ENCODE peak calls at places on chromosomes 3 and 15, in nine cellular contexts. B, P, L, F, V, E, O, K and D are unnamed samples. For H3K4me1, the result is how much of the 10 kb centered on the place peaks cover.

GRCh38 chr15:80234883-80235282 is 17.1 kb downstream of the CTXND1 start:
- DNase-seq in B (peak), P (no peak), L (no peak), F (no peak), V (peak), E (no peak), O (peak), K (no peak), D (no peak)

GRCh38 chr15:41954036-41954435 is 18.3 kb downstream of the EHD4 start:
- DNase-seq in B (no peak), P (no peak), L (no peak), F (no peak), V (no peak), E (no peak), O (no peak), K (no peak), D (no peak)

GRCh38 chr3:86869536-86869935 is 121.4 kb downstream of the VGLL3 start:
- DNase-seq in B (no peak), P (no peak), L (no peak), F (no peak), V (no peak), E (no peak), O (no peak), K (no peak), D (no peak)

GRCh38 chr3:8658326-8659212 is 14.0 kb upstream of the SSUH2 start:
- DNase-seq in B (peak), P (peak), L (peak), F (peak), V (no peak), E (peak), O (peak), K (peak), D (no peak)

GRCh38 chr3:38247366-38248035 is 18.1 kb upstream of the SLC22A13 start:
- DNase-seq in B (no peak), P (no peak), L (no peak), F (peak), V (peak), E (no peak), O (peak), K (no peak), D (no peak)

GRCh38 chr3:2910997-2911396 is 199.2 kb downstream of the IL5RA start:
- DNase-seq in B (no peak), P (no peak), L (no peak), F (no peak), V (no peak), E (no peak), O (no peak), K (no peak), D (no peak)

GRCh38 chr3:65597952-65598413 is 440.7 kb downstream of the MAGI1 start:
- DNase-seq in B (no peak), P (no peak), L (no peak), F (no peak), V (no peak), E (no peak), O (no peak), K (no peak), D (no peak)

GRCh38 chr15:42508263-42508690 is 12.8 kb downstream of the SNAP23 start:
- DNase-seq in B (peak), P (no peak), L (peak), F (no peak), V (no peak), E (no peak), O (no peak), K (peak), D (no peak)

GRCh38 chr3:152257246-152258074 is 11.3 kb upstream of the MBNL1 start:
- DNase-seq in B (no peak), P (no peak), L (no peak), F (no peak), V (no peak), E (no peak), O (no peak), K (no peak), D (no peak)

GRCh38 chr3:100368421-100368820 is 32.5 kb downstream of the TOMM70 start:
- DNase-seq in B (no peak), P (no peak), L (no peak), F (no peak), V (no peak), E (no peak), O (no peak), K (no peak), D (no peak)

GRCh38 chr15:73442968-73443367 is at the start of gene REC114:
- DNase-seq in B (peak), P (no peak), L (no peak), F (no peak), V (no peak), E (no peak), O (no peak), K (no peak), D (no peak)

GRCh38 chr15:98417346-98417745 is 231.0 kb upstream of the IGF1R start:
- DNase-seq in B (no peak), P (no peak), L (no peak), F (no peak), V (no peak), E (no peak), O (no peak), K (no peak), D (no peak)

GRCh38 chr15:94324835-94325767 is 93.7 kb downstream of the MCTP2 start:
- DNase-seq in B (no peak), P (no peak), L (no peak), F (no peak), V (no peak), E (no peak), O (no peak), K (no peak), D (no peak)

GRCh38 chr3:189824629-189825312 is 193.6 kb downstream of the TP63 start:
- DNase-seq in B (no peak), P (no peak), L (no peak), F (no peak), V (no peak), E (no peak), O (peak), K (peak), D (no peak)

GRCh38 chr3:12393894-12394293 is 90.4 kb upstream of the TSEN2 start:
- DNase-seq in B (no peak), P (no peak), L (no peak), F (no peak), V (peak), E (no peak), O (peak), K (peak), D (no peak)

GRCh38 chr3:2484162-2485026 is 385.7 kb downstream of the CNTN4 start:
- DNase-seq in B (no peak), P (no peak), L (no peak), F (no peak), V (no peak), E (no peak), O (no peak), K (no peak), D (no peak)

GRCh38 chr3:79973482-79973881 is 205.7 kb upstream of the ROBO1 start:
- DNase-seq in B (no peak), P (no peak), L (no peak), F (no peak), V (no peak), E (no peak), O (no peak), K (no peak), D (no peak)

GRCh38 chr3:42012378-42012934 is 50.6 kb upstream of the ULK4 start:
- DNase-seq in B (no peak), P (no peak), L (no peak), F (no peak), V (no peak), E (no peak), O (no peak), K (no peak), D (no peak)

GRCh38 chr3:71154846-71155245 is 428.7 kb downstream of the FOXP1 start:
- DNase-seq in B (no peak), P (no peak), L (no peak), F (no peak), V (no peak), E (no peak), O (no peak), K (no peak), D (no peak)

GRCh38 chr3:152961323-152961722 is 126.4 kb downstream of the P2RY1 start:
- DNase-seq in B (no peak), P (no peak), L (no peak), F (no peak), V (peak), E (no peak), O (peak), K (no peak), D (no peak)

GRCh38 chr3:58574682-58575081 is 2.5 kb downstream of the FAM107A start:
- DNase-seq in B (no peak), P (no peak), L (no peak), F (no peak), V (no peak), E (no peak), O (no peak), K (no peak), D (no peak)

GRCh38 chr3:58578873-58579272 is 1.7 kb upstream of the FAM107A start:
- DNase-seq in B (no peak), P (no peak), L (no peak), F (no peak), V (no peak), E (no peak), O (no peak), K (no peak), D (no peak)

GRCh38 chr3:58577269-58577821 is at the start of gene FAM107A:
- DNase-seq in B (peak), P (peak), L (no peak), F (peak), V (no peak), E (peak), O (peak), K (peak), D (no peak)

GRCh38 chr3:58575986-58576652 is 1.1 kb downstream of the FAM107A start:
- DNase-seq in B (no peak), P (no peak), L (no peak), F (no peak), V (no peak), E (no peak), O (no peak), K (peak), D (no peak)

GRCh38 chr3:58576716-58577115 is 475 bp downstream of the FAM107A start:
- DNase-seq in B (no peak), P (no peak), L (no peak), F (no peak), V (no peak), E (no peak), O (no peak), K (no peak), D (no peak)
- H3K4me3 ChIP-seq in B (peak), P (peak), L (no peak), F (peak), V (no peak), E (peak), O (no peak), K (peak), D (peak)

GRCh38 chr15:83062768-83063180 is 4.3 kb downstream of the BTBD1 start:
- DNase-seq in B (no peak), P (no peak), L (no peak), F (no peak), V (no peak), E (no peak), O (no peak), K (no peak), D (no peak)
- H3K4me1 ChIP-seq in B (under half), P (half or more), L (under half), F (half or more), V (under half), E (under half), O (under half), K (under half), D (half or more)

GRCh38 chr15:87779746-87780145 is 476.8 kb downstream of the NTRK3 start:
- DNase-seq in B (no peak), P (no peak), L (no peak), F (no peak), V (no peak), E (no peak), O (no peak), K (no peak), D (no peak)
- TF ChIP-seq POLR2A in B (no peak), P (no peak), L (no peak), F (no peak), V (no peak), E (no peak), O (no peak), K (no peak), D (no peak)

GRCh38 chr15:78508272-78508671 is 895 bp downstream of the HYKK start:
- DNase-seq in B (no peak), P (no peak), L (no peak), F (no peak), V (no peak), E (no peak), O (no peak), K (no peak), D (no peak)
- H3K4me3 ChIP-seq in B (peak), P (peak), L (no peak), F (peak), V (peak), E (peak), O (peak), K (peak), D (peak)

GRCh38 chr3:73029321-73029796 is 32.1 kb upstream of the EBLN2 start:
- DNase-seq in B (no peak), P (no peak), L (no peak), F (no peak), V (no peak), E (no peak), O (peak), K (no peak), D (no peak)

GRCh38 chr3:73031573-73032103 is 29.8 kb upstream of the EBLN2 start:
- DNase-seq in B (no peak), P (no peak), L (no peak), F (no peak), V (no peak), E (no peak), O (no peak), K (no peak), D (no peak)

GRCh38 chr3:73026702-73027101 is 30.1 kb downstream of the PPP4R2 start:
- DNase-seq in B (no peak), P (no peak), L (no peak), F (no peak), V (no peak), E (no peak), O (no peak), K (no peak), D (no peak)

GRCh38 chr3:73028803-73029202 is 32.2 kb downstream of the PPP4R2 start:
- DNase-seq in B (no peak), P (no peak), L (no peak), F (no peak), V (no peak), E (no peak), O (no peak), K (no peak), D (no peak)

GRCh38 chr3:73030073-73030597 is 31.3 kb upstream of the EBLN2 start:
- DNase-seq in B (no peak), P (no peak), L (no peak), F (no peak), V (no peak), E (no peak), O (no peak), K (no peak), D (no peak)
- H3K4me1 ChIP-seq in B (under half), P (under half), L (under half), F (half or more), V (under half), E (under half), O (under half), K (under half), D (under half)

DNA sequence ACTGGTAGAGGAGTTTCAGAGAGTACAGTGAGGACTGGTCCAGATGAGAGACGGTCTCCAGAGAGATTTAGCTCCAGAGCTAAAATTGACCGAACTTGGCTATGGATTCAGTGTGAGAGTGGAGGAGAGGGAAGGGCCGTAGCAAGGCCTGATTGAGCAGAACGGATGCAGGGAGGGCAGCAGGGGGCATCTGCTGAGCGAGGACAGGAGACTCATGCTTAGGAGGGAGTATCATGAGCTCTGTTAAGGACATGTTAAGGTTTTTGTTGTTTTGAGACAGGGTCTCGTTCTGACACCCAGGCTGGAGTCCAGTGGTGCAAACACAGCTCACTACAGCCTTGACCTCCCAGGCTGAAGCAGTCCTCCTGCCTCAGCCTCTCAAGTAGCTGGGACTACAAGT is 7.7 kb upstream of the LMAN1L start:
- DNase-seq in B (no peak), P (no peak), L (no peak), F (no peak), V (no peak), E (no peak), O (no peak), K (no peak), D (no peak)
- TF ChIP-seq POLR2A in B (no peak), P (no peak), L (no peak), F (no peak), V (no peak), E (no peak), O (no peak), K (no peak), D (no peak)

GRCh38 chr3:49465269-49466034 is 4.6 kb upstream of the DAG1 start:
- DNase-seq in B (peak), P (no peak), L (no peak), F (peak), V (no peak), E (no peak), O (no peak), K (no peak), D (no peak)

GRCh38 chr3:49460956-49461355 is 9.1 kb upstream of the DAG1 start:
- DNase-seq in B (no peak), P (no peak), L (no peak), F (no peak), V (no peak), E (no peak), O (no peak), K (no peak), D (no peak)

GRCh38 chr3:49462222-49462621 is 7.8 kb upstream of the DAG1 start:
- DNase-seq in B (no peak), P (no peak), L (no peak), F (no peak), V (no peak), E (no peak), O (peak), K (no peak), D (no peak)

GRCh38 chr3:49460188-49460885 is 9.7 kb upstream of the DAG1 start:
- DNase-seq in B (no peak), P (no peak), L (no peak), F (no peak), V (no peak), E (no peak), O (no peak), K (no peak), D (no peak)

GRCh38 chr3:49461443-49462171 is 8.5 kb upstream of the DAG1 start:
- DNase-seq in B (peak), P (no peak), L (no peak), F (no peak), V (no peak), E (no peak), O (peak), K (no peak), D (no peak)
- H3K4me3 ChIP-seq in B (no peak), P (no peak), L (no peak), F (no peak), V (no peak), E (no peak), O (no peak), K (no peak), D (no peak)